ENCODE peak calls at places on chromosomes 2 and 18, in five cellular contexts. N is mesendoderm, X is lower lobe of right lung, D is psoas muscle, B is cardiac muscle cell. H is an unnamed sample.

GRCh38 chr18:24868760-24869237 is 408.4 kb downstream of the HRH4 start:
- DNase-seq in N (peak), D (no peak), X (no peak), B (no peak), H (no peak)

GRCh38 chr2:126634273-126634861 is 21.6 kb upstream of the GYPC start:
- DNase-seq in B (no peak), X (no peak), N (peak), D (no peak), H (no peak)

GRCh38 chr2:111118455-111119003 is 2.2 kb upstream of the BCL2L11 start:
- DNase-seq in D (peak), N (peak), B (no peak), X (peak), H (no peak)

GRCh38 chr2:8527676-8528075 is 154.2 kb upstream of the ID2 start:
- DNase-seq in X (no peak), D (no peak), N (no peak), B (no peak), H (no peak)

GRCh38 chr18:50560681-50561629 is 1.1 kb downstream of the MAPK4 start:
- DNase-seq in N (peak), D (no peak), B (peak), X (no peak), H (no peak)

GRCh38 chr2:223052710-223053261 is 796 bp downstream of the KCNE4 start:
- DNase-seq in B (no peak), X (no peak), N (no peak), D (no peak), H (peak)

GRCh38 chr2:177283871-177284270 is 19.3 kb upstream of the NFE2L2 start:
- DNase-seq in N (no peak), B (no peak), D (no peak), X (no peak), H (no peak)

GRCh38 chr2:224565452-224566035 is 19.6 kb downstream of the CUL3 start:
- DNase-seq in B (no peak), N (no peak), X (no peak), D (no peak), H (no peak)

GRCh38 chr2:101356486-101356885 is 30.8 kb downstream of the CREG2 start:
- DNase-seq in X (no peak), D (no peak), N (no peak), B (no peak), H (no peak)

GRCh38 chr2:10097352-10098148 is 17.3 kb upstream of the CYS1 start:
- DNase-seq in D (peak), N (peak), X (peak), B (peak), H (peak)

GRCh38 chr2:68319397-68320117 is at the start of gene CNRIP1:
- DNase-seq in D (peak), N (peak), X (peak), B (peak), H (peak)

GRCh38 chr2:11987151-11987550 is 240.7 kb downstream of the LPIN1 start:
- DNase-seq in D (no peak), X (no peak), N (no peak), B (no peak), H (no peak)

GRCh38 chr18:76346490-76347130 is 148.4 kb downstream of the ZNF516 start:
- DNase-seq in B (no peak), N (no peak), D (no peak), X (no peak), H (no peak)

GRCh38 chr2:150191349-150191748 is 296.1 kb downstream of the RND3 start:
- DNase-seq in D (no peak), X (no peak), B (no peak), N (no peak), H (no peak)

GRCh38 chr2:155125585-155126230 is 427.2 kb downstream of the KCNJ3 start:
- DNase-seq in D (no peak), N (no peak), X (no peak), B (no peak), H (no peak)

GRCh38 chr2:182330451-182331325 is 96.1 kb downstream of the PDE1A start:
- DNase-seq in D (no peak), B (no peak), N (no peak), X (no peak), H (no peak)

GRCh38 chr2:205800804-205801203 is 118.5 kb downstream of the NRP2 start:
- DNase-seq in N (no peak), D (no peak), B (no peak), X (no peak), H (no peak)

GRCh38 chr2:165794520-165794882 is 454 bp upstream of the GALNT3 start:
- DNase-seq in D (peak), N (peak), X (peak), B (peak), H (peak)

GRCh38 chr18:23573948-23574431 is 12.3 kb downstream of the NPC1 start:
- DNase-seq in N (peak), B (no peak), X (peak), D (no peak), H (no peak)

GRCh38 chr2:584863-585823 is 92.1 kb downstream of the TMEM18 start:
- DNase-seq in D (no peak), N (no peak), X (no peak), B (peak), H (no peak)

GRCh38 chr18:7565677-7566076 is 1.4 kb upstream of the PTPRM start:
- DNase-seq in N (no peak), X (no peak), B (no peak), D (no peak), H (no peak)

GRCh38 chr18:7566244-7566586 is 901 bp upstream of the PTPRM start:
- DNase-seq in X (no peak), B (peak), D (no peak), N (no peak), H (no peak)

GRCh38 chr18:7567487-7568425 is 640 bp downstream of the PTPRM start:
- DNase-seq in D (peak), X (peak), N (peak), B (peak), H (peak)

GRCh38 chr18:7568426-7568825 is 1.3 kb downstream of the PTPRM start:
- DNase-seq in D (peak), N (peak), B (peak), X (peak), H (peak)

DNA sequence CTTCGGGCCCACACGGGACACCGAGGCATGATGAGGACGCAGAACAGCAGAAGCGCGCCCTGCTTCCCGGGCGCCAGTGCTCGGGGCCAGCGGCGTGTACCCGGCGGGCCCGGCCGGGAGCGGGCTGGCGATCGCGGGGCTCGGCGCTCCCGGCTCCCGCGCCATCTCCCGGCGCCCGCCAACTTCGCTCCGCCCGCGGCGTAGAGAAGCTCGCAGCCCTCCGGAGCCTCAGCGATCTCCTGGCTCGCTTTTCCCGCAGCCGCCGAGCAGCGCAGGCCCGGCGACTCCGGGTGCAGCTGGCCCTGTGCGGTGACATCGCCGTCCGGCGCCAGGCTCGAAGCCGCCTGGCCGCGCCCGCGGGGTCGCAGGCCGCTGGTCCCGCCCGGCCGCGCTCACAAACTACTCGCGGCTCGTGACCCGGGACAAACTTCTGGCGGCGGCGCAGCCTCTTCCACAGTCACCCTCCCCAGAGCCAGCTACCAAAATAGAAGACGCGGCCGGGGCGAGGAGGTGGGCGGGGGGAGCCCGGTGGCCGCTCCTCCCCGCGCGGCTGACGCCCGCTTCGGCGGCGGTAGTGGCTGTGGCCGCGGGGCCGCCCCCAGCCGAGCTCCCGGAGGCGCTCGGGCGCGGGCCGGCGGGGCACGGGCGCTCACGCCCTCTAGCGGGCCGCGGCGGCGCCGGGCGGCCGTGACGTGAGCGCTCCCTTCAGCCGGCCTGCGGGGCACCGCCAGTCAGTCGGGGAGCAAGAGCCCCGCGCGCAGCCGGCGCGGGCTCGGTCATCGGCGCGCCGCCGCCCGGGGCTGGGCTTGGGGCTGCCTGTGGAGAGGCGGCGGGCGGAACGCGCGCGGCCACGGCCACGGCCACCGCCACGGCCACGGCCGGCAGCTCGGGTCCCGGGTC is at the start of gene PTPRM:
- DNase-seq in N (peak), D (peak), X (peak), B (peak), H (peak)
- H3K4me3 ChIP-seq in N (peak), D (peak), X (peak), B (peak), H (peak)

DNA sequence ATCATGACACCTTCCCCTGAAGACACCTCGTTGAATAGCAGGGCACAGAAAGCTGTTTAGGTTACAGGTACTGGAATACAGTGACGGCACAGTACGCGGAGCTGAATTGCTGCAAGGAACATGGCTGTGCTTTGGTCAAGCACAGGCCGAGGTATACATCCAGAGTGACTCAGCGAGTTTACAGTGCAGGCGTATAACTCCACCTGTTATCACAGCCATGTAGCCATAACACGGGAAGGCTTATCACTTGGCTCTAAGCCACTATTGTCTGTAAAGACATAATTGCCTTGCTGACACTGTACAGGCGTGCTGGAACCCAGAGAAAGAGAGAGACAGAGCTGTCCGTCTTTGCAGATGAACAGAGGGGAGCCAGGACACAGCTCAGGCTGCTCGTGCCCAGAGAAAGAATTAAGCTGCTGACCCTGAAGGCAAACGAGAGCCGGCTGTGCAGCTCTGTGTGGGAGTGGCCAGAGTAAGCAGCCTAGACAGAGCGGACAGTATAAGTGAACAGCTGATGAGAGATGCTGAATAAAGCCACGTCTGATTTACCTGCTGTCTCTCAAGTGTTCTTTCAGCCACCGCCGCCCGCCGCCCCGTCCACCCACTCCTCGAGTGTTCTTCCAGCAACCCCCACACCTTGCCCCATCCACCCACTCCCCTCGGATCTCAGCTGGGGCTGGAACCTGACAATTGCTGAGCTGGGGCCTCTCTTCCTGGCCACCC is 87.3 kb upstream of the PPP1CB start:
- DNase-seq in X (no peak), B (peak), N (no peak), D (no peak), H (no peak)
- H3K4me3 ChIP-seq in X (no peak), B (no peak), N (no peak), D (no peak), H (no peak)

DNA sequence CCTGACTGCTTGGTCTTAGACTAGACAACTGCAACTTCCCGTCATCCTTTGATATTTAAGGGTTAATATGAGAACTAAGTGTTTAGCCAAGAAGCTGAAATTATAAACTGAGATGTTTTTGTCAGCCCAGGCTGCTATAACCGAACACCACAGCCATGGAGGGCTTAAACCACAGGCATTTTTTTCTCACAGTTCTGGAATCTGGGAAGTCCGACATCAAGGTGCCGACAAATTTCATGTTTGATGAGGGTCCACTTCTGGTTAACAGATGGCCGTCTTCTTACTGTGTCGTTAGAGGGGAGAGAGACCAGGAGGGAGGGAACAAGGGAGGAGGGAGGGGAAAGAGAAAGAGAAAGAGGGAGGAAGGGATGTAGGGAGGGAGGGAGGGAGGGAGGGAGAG is 6.5 kb upstream of the CNDP2 start:
- DNase-seq in X (no peak), N (no peak), D (no peak), B (no peak), H (no peak)
- H3K4me3 ChIP-seq in X (no peak), N (no peak), D (no peak), B (no peak), H (no peak)

GRCh38 chr2:200525551-200525881 is 491 bp upstream of the SGO2 start:
- DNase-seq in N (no peak), X (no peak), B (no peak), D (no peak), H (no peak)

GRCh38 chr2:200523604-200524003 is 2.4 kb upstream of the SGO2 start:
- DNase-seq in N (no peak), B (no peak), X (no peak), D (no peak), H (no peak)

GRCh38 chr2:200523158-200523557 is 2.8 kb upstream of the SGO2 start:
- DNase-seq in B (no peak), X (no peak), D (no peak), N (no peak), H (no peak)

GRCh38 chr2:200525882-200526651 is at the start of gene SGO2:
- DNase-seq in D (peak), X (peak), N (peak), B (peak), H (peak)

GRCh38 chr2:200525066-200525465 is 941 bp upstream of the SGO2 start:
- DNase-seq in N (no peak), D (no peak), X (no peak), B (no peak), H (no peak)
- H3K4me3 ChIP-seq in N (no peak), D (peak), X (no peak), B (no peak), H (no peak)

GRCh38 chr18:42298744-42299685 is 344.0 kb downstream of the PIK3C3 start:
- DNase-seq in X (peak), B (peak), D (peak), N (peak), H (peak)
- H3K4me3 ChIP-seq in X (no peak), B (no peak), D (no peak), N (no peak), H (no peak)

DNA sequence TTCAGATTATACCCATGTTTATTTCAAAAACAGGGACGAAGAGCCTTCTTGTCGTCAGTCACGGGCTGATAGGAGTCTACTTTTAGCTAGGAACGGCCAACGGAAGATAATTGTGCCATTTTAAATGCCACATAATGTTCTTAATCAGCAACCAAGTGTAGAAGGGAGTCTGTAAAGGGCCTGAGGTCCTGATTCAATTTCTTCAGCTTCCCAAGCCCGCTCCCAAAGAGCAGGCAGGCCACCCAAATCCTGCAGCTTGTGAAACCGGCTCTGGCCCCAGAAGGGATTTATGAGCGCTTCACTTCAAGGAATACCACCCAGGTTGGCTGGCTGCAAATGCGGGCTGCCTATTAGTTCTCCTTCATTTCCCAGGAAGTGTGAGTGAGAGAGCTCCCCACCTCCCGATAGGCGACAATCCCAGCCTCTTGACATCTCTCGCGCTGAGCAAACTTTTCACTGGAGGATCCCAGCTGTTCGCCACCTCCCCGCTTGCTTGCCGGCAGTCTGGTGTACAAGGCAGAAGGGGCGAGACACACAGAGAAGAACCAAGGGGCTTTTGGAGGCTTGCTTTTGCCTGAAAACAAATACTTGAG is 272.9 kb downstream of the CDH20 start:
- DNase-seq in B (peak), N (peak), X (no peak), D (peak), H (no peak)
- H3K4me3 ChIP-seq in B (peak), N (peak), X (peak), D (peak), H (peak)

GRCh38 chr2:232926448-232927040 is 56.5 kb downstream of the SNORC start:
- DNase-seq in B (no peak), N (peak), X (no peak), D (no peak), H (no peak)

GRCh38 chr2:232929303-232930123 is 59.4 kb downstream of the SNORC start:
- DNase-seq in N (peak), X (no peak), B (no peak), D (no peak), H (no peak)

GRCh38 chr2:232927793-232928563 is 57.9 kb downstream of the SNORC start:
- DNase-seq in D (no peak), N (no peak), X (no peak), B (no peak), H (no peak)

GRCh38 chr2:232927041-232927792 is 57.2 kb downstream of the SNORC start:
- DNase-seq in X (no peak), B (no peak), D (peak), N (no peak), H (no peak)

GRCh38 chr2:232928564-232929302 is 58.7 kb downstream of the SNORC start:
- DNase-seq in N (peak), X (no peak), B (no peak), D (no peak), H (no peak)
- H3K4me3 ChIP-seq in N (no peak), X (peak), B (peak), D (peak), H (no peak)

DNA sequence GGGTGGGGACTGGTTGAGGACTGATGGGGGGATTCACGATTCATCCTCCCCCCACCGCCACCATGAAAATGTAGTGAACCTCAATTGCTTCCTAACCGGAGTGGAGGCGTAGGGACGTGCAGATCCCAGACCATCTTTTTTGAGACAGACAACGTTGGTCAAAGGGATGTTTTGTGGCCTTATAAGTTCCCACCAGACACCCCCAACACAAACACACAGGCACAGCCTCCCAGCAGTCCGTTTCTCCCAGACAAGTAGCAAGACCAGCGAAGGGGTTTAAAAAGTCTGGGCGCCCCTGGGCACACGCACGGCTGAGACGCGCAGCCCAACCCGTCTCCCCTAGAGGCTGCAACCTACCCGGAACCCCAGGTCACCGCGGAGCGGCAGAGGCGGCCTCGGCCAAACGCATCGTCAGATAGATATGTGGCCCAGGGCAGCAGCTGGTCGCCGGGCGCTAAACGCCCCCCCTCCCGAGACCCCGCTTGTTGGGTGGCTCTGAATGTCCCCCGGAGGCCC is 1.3 kb downstream of the GBX2 start:
- DNase-seq in B (no peak), X (no peak), N (no peak), D (no peak), H (no peak)
- H3K4me3 ChIP-seq in B (peak), X (peak), N (no peak), D (peak), H (peak)

H was measured in aorta.